ENCODE peak calls at places on chromosomes 11 and 22, in ten cellular contexts. N is fibroblast of pulmonary artery, G is A549, K is epithelial cell of proximal tubule, Z is epithelial cell of esophagus, H is breast epithelium, T is body of pancreas, F is heart left ventricle, U is sigmoid colon, R is lung. O is an unnamed sample.

GRCh38 chr11:126452718-126453117 is 97.2 kb downstream of the ST3GAL4 start:
- DNase-seq in N (no peak), G (no peak), K (no peak), Z (no peak), H (no peak), T (no peak), F (no peak), U (no peak), R (no peak), O (no peak)

GRCh38 chr11:108008656-108009496 is at the start of gene CUL5:
- DNase-seq in N (peak), G (peak), K (no peak), Z (peak), H (peak), T (peak), F (peak), U (peak), R (peak), O (peak)

GRCh38 chr11:126104420-126104819 is 41.8 kb upstream of the CDON start:
- DNase-seq in N (no peak), G (no peak), K (no peak), Z (no peak), H (no peak), T (no peak), F (no peak), U (no peak), R (no peak), O (no peak)

GRCh38 chr11:133719532-133720235 is 125.6 kb downstream of the SPATA19 start:
- DNase-seq in N (no peak), G (no peak), K (no peak), Z (no peak), H (no peak), T (no peak), F (no peak), U (no peak), R (no peak), O (no peak)

GRCh38 chr11:1927151-1928037 is 7.9 kb downstream of the TNNT3 start:
- DNase-seq in N (no peak), G (no peak), K (no peak), Z (peak), H (no peak), T (no peak), F (peak), U (no peak), R (no peak), O (no peak)

GRCh38 chr22:33389927-33390326 is 331.7 kb upstream of the SYN3 start:
- DNase-seq in N (peak), G (no peak), K (no peak), Z (no peak), H (no peak), T (no peak), F (no peak), U (no peak), R (no peak), O (peak)

GRCh38 chr11:102138677-102139076 is 28.4 kb downstream of the YAP1 start:
- DNase-seq in N (peak), G (no peak), K (no peak), Z (peak), H (no peak), T (no peak), F (no peak), U (no peak), R (no peak), O (peak)

GRCh38 chr11:32487270-32487669 is 51.9 kb upstream of the WT1 start:
- DNase-seq in N (peak), G (peak), K (no peak), Z (peak), H (no peak), T (no peak), F (no peak), U (no peak), R (no peak), O (no peak)

GRCh38 chr22:17343766-17344165 is 25.5 kb upstream of the CECR2 start:
- DNase-seq in N (no peak), G (no peak), K (no peak), Z (no peak), H (no peak), T (no peak), F (no peak), U (no peak), R (no peak), O (no peak)

GRCh38 chr11:78231962-78232459 is 43.3 kb downstream of the USP35 start:
- DNase-seq in N (peak), G (no peak), K (no peak), Z (peak), H (no peak), T (no peak), F (no peak), U (no peak), R (no peak), O (peak)

GRCh38 chr11:45482331-45482730 is 183.1 kb downstream of the CHST1 start:
- DNase-seq in N (no peak), G (no peak), K (no peak), Z (no peak), H (no peak), T (no peak), F (no peak), U (peak), R (no peak), O (no peak)

GRCh38 chr11:86477495-86478155 is 102.9 kb downstream of the CCDC81 start:
- DNase-seq in N (peak), G (no peak), K (peak), Z (no peak), H (no peak), T (no peak), F (no peak), U (no peak), R (no peak), O (no peak)

GRCh38 chr11:103529217-103529684 is 420.0 kb downstream of the DYNC2H1 start:
- DNase-seq in N (peak), G (peak), K (peak), Z (peak), H (no peak), T (no peak), F (no peak), U (no peak), R (no peak), O (peak)

GRCh38 chr11:80107415-80107814 is 666.6 kb upstream of the TENM4 start:
- DNase-seq in N (no peak), G (no peak), K (no peak), Z (no peak), H (no peak), T (no peak), F (no peak), U (no peak), R (no peak), O (no peak)

GRCh38 chr11:1091332-1092083 is 16.8 kb downstream of the MUC2 start:
- DNase-seq in N (no peak), G (no peak), K (no peak), Z (no peak), H (no peak), T (no peak), F (peak), U (no peak), R (no peak), O (no peak)

GRCh38 chr11:113339909-113340569 is 25.7 kb downstream of the TTC12 start:
- DNase-seq in N (no peak), G (no peak), K (no peak), Z (no peak), H (no peak), T (no peak), F (no peak), U (no peak), R (no peak), O (no peak)

GRCh38 chr11:122140535-122140934 is 24.5 kb upstream of the BLID start:
- DNase-seq in N (peak), G (no peak), K (peak), Z (peak), H (no peak), T (no peak), F (no peak), U (no peak), R (no peak), O (peak)

GRCh38 chr11:15938362-15938725 is 418.0 kb downstream of the SOX6 start:
- DNase-seq in N (no peak), G (no peak), K (no peak), Z (no peak), H (no peak), T (no peak), F (no peak), U (no peak), R (no peak), O (no peak)

GRCh38 chr22:50236731-50237409 is 8.0 kb downstream of the TUBGCP6 start:
- DNase-seq in N (peak), G (peak), K (no peak), Z (peak), H (no peak), T (no peak), F (no peak), U (no peak), R (no peak), O (no peak)

GRCh38 chr22:40526960-40527359 is 109.6 kb downstream of the MRTFA start:
- DNase-seq in N (no peak), G (no peak), K (no peak), Z (no peak), H (no peak), T (no peak), F (no peak), U (no peak), R (no peak), O (no peak)

GRCh38 chr22:40525250-40525884 is 111.2 kb downstream of the MRTFA start:
- DNase-seq in N (peak), G (peak), K (no peak), Z (peak), H (no peak), T (peak), F (peak), U (no peak), R (peak), O (peak)

GRCh38 chr22:40520562-40520961 is 116.0 kb downstream of the MRTFA start:
- DNase-seq in N (no peak), G (no peak), K (no peak), Z (no peak), H (no peak), T (no peak), F (no peak), U (no peak), R (no peak), O (no peak)

GRCh38 chr22:40521046-40521445 is 115.5 kb downstream of the MRTFA start:
- DNase-seq in N (no peak), G (no peak), K (no peak), Z (no peak), H (no peak), T (no peak), F (no peak), U (no peak), R (no peak), O (no peak)

DNA sequence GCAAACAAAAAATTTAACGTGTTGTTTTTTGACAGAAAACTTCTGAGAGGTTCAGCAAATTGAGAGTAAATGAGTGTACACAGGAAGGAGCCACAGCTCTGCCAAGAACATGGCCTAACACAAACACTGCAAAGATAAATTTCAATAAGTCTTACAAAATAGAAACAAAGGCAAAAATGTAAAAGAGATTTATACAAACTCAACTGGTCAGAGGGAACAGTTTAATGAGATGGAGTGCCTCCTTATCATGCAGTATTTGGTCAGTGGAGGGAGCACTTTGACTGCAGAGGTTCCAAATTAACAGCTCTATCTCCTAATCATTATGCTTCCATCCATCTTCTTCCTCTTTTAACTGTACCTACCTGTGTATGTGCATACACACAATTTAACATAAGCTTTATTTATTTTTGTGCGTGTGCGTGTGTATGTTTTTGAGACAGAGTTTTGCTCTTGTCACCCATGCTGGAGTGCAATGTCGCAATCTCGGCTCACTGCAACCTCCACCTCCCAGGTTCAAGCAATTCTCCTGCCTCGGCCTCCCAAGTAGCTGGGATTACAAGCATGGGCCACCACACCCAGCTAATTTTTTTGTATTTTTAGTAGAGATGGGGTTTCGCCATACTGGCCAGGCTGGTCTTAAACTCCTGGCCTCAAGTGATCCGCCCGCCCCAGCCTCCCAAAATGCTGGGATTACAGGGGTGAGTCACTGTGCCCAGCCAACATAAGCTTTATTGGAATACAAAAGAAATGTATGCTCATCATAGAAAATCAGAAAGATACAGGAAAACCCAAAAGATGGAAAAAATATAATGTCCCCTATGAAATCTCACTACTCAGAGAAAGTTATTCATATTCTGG is 111.9 kb downstream of the MRTFA start:
- DNase-seq in N (peak), G (peak), K (no peak), Z (peak), H (no peak), T (no peak), F (no peak), U (no peak), R (no peak), O (peak)
- TF ChIP-seq CTCF in N (peak), G (peak), K (peak), Z (peak), H (no peak), T (peak), F (peak), U (no peak), R (no peak), O (peak)

DNA sequence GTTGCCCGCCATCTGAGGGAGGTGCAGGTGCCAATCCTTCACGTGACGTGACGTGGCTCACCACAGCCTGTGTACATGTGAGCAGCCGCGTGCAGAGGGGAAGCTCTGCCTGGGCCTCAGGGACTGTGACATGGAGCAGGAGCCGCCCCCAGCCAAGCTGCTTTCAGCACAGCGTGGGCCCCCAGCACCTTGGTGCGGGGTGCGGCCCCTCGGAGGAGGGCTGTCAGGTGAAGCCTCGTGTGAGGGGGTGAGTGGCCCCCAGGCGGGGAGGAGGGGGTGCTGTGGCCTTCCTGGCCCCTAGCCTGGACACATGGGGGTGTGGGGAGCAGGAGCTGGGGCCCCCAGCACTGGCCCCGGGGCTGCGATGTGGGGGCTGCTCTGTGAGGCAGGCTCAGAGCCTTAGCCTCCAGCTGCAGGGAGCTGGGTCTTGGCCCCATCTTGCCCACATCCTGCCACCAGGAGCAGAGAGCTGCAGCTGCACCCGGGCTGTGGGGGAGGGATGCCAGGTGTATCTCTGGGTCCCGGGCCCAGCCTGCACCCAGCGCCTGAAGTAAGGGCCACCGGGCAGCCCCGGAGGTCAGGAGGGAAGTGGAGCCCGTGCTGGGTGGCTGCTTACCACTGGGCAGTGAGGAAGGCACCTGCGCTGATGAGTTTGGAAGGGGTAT is at the start of gene ADORA2A:
- DNase-seq in N (no peak), G (no peak), K (no peak), Z (no peak), H (no peak), T (no peak), F (peak), U (no peak), R (no peak), O (no peak)
- H3K4me3 ChIP-seq in N (no peak), G (no peak), K (no peak), Z (no peak), H (peak), T (no peak), F (no peak), U (no peak), R (no peak), O (no peak)

GRCh38 chr22:26481694-26482093 is 1.9 kb downstream of the HPS4 start:
- DNase-seq in N (no peak), G (no peak), K (no peak), Z (no peak), H (no peak), T (no peak), F (no peak), U (no peak), R (no peak), O (no peak)
- TF ChIP-seq CTCF in N (no peak), G (no peak), K (no peak), Z (no peak), H (no peak), T (no peak), F (no peak), U (no peak), R (no peak), O (no peak)

DNA sequence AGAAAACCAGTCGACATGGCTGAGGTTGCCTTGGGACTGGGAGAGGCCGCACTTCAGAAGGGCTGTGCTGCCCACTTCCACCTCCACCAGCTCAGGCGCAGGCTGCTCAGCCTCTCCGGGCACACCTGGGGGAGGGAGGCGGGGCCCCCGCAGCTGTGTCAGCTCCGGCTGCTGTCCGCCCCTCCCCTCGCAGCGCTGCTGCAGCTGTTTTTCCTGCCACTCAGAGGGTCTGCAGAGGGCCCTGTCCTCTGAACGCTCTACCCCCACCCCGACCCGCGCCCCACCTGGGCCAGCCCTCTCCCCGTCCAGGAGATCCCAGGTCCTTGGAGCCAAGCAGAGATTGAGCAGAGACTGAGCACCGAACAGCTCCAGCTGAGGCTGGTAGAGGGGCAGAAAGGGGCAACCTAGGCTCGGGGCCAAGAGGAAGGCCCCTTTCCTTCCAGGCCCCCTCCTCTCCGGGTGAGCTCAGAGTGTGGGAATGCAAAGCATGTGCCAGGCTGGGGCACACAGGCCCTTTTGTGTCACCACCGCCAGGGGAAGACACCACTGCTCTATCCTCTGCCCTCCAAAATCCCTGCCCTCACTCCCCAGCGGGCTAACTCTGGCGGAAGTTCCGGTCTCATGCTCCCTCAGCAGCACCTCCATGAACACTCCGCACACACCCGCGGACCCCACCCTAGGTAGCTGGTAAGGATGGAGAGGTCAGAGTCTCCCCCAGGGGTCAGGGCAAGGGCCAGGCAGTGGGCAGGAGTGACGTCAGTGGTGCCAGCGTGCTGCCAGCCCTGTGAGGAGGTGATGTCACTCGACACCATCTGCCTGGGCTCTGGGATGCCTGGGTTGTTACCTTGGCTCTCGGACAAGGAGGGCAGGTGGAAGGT is 1.6 kb downstream of the MCAM start:
- DNase-seq in N (no peak), G (no peak), K (no peak), Z (peak), H (no peak), T (peak), F (peak), U (peak), R (no peak), O (no peak)
- H3K4me3 ChIP-seq in N (peak), G (peak), K (peak), Z (peak), H (peak), T (no peak), F (peak), U (peak), R (peak), O (peak)

DNA sequence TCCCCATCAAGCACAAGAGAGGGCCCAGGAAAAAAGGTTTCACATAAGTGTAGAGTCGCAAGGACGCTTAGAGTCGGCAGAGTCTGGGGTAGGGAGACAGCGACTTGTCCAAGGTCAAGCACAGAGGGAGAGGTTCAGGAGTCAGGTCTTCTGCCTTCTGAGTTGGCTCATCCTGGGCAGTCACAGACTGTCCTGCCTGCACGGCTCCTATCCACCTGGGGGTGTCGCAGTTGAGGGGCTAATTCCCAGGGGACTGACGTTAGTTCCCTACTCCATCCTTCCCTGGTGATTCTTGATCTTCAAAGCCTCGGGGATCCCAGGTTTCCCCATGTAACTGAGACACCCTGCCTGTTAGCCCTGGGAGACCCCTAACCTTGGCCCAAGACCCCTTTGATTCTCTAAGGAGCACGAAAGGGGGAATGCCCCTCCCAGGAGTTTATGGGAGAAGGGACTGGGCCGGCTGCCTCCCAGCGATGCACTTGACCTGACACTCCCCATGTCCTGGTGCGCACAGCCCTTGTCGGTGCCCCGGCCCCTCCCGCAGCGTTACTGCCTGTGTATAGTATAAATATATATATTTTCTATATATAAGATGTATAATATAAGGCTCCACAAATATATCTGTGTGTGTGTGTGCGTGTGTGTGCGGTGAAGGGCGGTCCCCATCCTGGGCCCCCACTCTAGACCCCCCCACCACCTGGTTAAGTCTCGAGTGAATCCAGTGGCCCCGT is 14.7 kb upstream of the TAB1 start:
- DNase-seq in N (peak), G (peak), K (no peak), Z (peak), H (no peak), T (no peak), F (no peak), U (no peak), R (no peak), O (no peak)
- TF ChIP-seq CTCF in N (peak), G (peak), K (peak), Z (peak), H (no peak), T (peak), F (peak), U (peak), R (no peak), O (peak)

DNA sequence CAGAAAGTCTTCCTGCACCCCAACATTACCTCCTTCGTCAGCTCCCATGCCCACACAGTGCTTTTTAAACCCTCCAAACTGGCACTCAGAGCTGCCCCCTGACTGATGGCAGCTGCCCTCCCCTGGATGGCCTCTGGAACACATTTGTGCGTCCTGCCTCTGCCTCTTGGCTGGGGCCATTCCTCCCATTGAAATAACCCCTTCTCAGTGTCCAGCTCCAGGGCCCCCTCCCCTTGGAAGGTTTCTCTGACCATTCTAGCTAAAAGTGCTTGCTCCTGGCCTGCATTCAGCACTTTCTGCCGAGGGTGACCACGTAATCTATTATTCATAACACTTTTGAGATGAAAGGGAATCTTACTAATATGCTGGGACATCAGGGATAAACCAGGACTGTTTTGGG is 130.0 kb downstream of the PARVA start:
- DNase-seq in N (no peak), G (no peak), K (no peak), Z (no peak), H (no peak), T (no peak), F (no peak), U (no peak), R (no peak), O (no peak)
- H3K4me3 ChIP-seq in N (no peak), G (no peak), K (no peak), Z (no peak), H (no peak), T (no peak), F (no peak), U (no peak), R (no peak), O (no peak)